ENCODE peak calls at places on chromosomes 11 and 22, in eight cellular contexts. N is WERI-Rb-1, Z is fibroblast of the aortic adventitia, C is dorsolateral prefrontal cortex, G is mammary epithelial cell, V is HFF-Myc, E is IMR-90, L is AG04449. O is an unnamed sample.

GRCh38 chr11:122711831-122712378 is 56.4 kb downstream of the UBASH3B start:
- DNase-seq in L (no peak), Z (peak), G (peak), C (no peak), V (no peak), E (no peak), N (no peak), O (no peak)

GRCh38 chr22:48760481-48761238 is 1067.0 kb downstream of the BRD1 start:
- DNase-seq in G (no peak), Z (no peak), V (no peak), L (no peak), N (peak), E (no peak), C (no peak), O (no peak)

GRCh38 chr22:49447837-49448236 is 379.8 kb downstream of the BRD1 start:
- DNase-seq in Z (no peak), G (no peak), N (no peak), E (no peak), V (no peak), C (no peak), L (no peak), O (no peak)

GRCh38 chr22:49793296-49793695 is 34.4 kb downstream of the BRD1 start:
- DNase-seq in C (no peak), G (no peak), N (no peak), E (no peak), L (no peak), V (no peak), Z (peak), O (no peak)

GRCh38 chr11:11786771-11787170 is 55.0 kb upstream of the USP47 start:
- DNase-seq in E (peak), C (no peak), G (no peak), N (peak), L (no peak), V (no peak), Z (peak), O (peak)

GRCh38 chr11:69443968-69444364 is 37.5 kb upstream of the LINC01488 start:
- DNase-seq in G (no peak), L (no peak), E (peak), Z (peak), C (no peak), V (no peak), N (no peak), O (peak)

GRCh38 chr22:46792061-46792796 is 29.8 kb downstream of the TBC1D22A start:
- DNase-seq in C (peak), V (no peak), E (no peak), L (no peak), Z (no peak), G (no peak), N (no peak), O (no peak)

GRCh38 chr22:24482586-24482985 is 12.5 kb upstream of the UPB1 start:
- DNase-seq in E (peak), L (no peak), Z (peak), G (peak), C (no peak), V (no peak), N (no peak), O (peak)

GRCh38 chr22:38238519-38239051 is 34.2 kb downstream of the TMEM184B start:
- DNase-seq in L (peak), G (no peak), Z (peak), E (peak), N (no peak), C (peak), V (no peak), O (no peak)

GRCh38 chr11:2911088-2912037 is 17.9 kb downstream of the PHLDA2 start:
- DNase-seq in Z (no peak), G (peak), L (no peak), C (no peak), E (no peak), N (peak), V (no peak), O (peak)

GRCh38 chr11:126317681-126318641 is 14.1 kb downstream of the DCPS start:
- DNase-seq in E (peak), G (peak), N (no peak), C (no peak), L (peak), V (peak), Z (peak), O (peak)

GRCh38 chr11:12862761-12863469 is 146.2 kb upstream of the RASSF10 start:
- DNase-seq in C (no peak), G (peak), L (peak), E (peak), V (peak), N (no peak), Z (peak), O (peak)

GRCh38 chr22:34696557-34696956 is 369.4 kb upstream of the ISX start:
- DNase-seq in Z (no peak), E (no peak), C (no peak), L (no peak), N (no peak), G (no peak), V (no peak), O (no peak)

GRCh38 chr11:31664129-31664528 is 147.0 kb downstream of the PAX6 start:
- DNase-seq in G (no peak), L (no peak), E (no peak), Z (no peak), N (no peak), C (no peak), V (no peak), O (no peak)

GRCh38 chr11:131408011-131408640 is 37.7 kb downstream of the NTM start:
- DNase-seq in G (peak), E (peak), C (peak), V (no peak), L (no peak), N (peak), Z (peak), O (peak)

GRCh38 chr11:108797578-108798100 is 132.8 kb downstream of the DDX10 start:
- DNase-seq in G (no peak), N (no peak), E (no peak), C (no peak), V (no peak), L (no peak), Z (no peak), O (no peak)

GRCh38 chr11:62536301-62536957 is 10.2 kb downstream of the AHNAK start:
- DNase-seq in V (no peak), C (no peak), L (no peak), Z (no peak), N (no peak), E (no peak), G (no peak), O (no peak)

GRCh38 chr22:40567626-40568328 is 68.7 kb downstream of the MRTFA start:
- DNase-seq in E (no peak), N (no peak), G (no peak), L (no peak), Z (no peak), C (no peak), V (no peak), O (no peak)

GRCh38 chr11:2837096-2837601 is 48.4 kb downstream of the CDKN1C start:
- DNase-seq in N (peak), C (no peak), V (no peak), L (no peak), G (no peak), E (peak), Z (peak), O (no peak)

GRCh38 chr22:22362311-22362710 is 117.7 kb downstream of the VPREB1 start:
- DNase-seq in L (no peak), N (no peak), E (no peak), Z (no peak), C (no peak), G (no peak), V (no peak), O (no peak)

GRCh38 chr11:113162590-113162961 is 151.8 kb upstream of the TTC12 start:
- DNase-seq in E (no peak), Z (peak), L (no peak), C (peak), V (no peak), N (peak), G (no peak), O (no peak)

GRCh38 chr11:103661991-103662390 is 374.4 kb upstream of the DDI1 start:
- DNase-seq in N (no peak), C (no peak), Z (no peak), E (no peak), L (no peak), G (no peak), V (no peak), O (no peak)

GRCh38 chr11:79199729-79200354 is 241.0 kb downstream of the TENM4 start:
- DNase-seq in Z (no peak), E (no peak), G (no peak), L (no peak), C (no peak), V (no peak), N (no peak), O (no peak)

GRCh38 chr22:19522190-19522880 is 1.9 kb downstream of the CLDN5 start:
- DNase-seq in E (no peak), Z (no peak), V (no peak), C (peak), G (no peak), L (no peak), N (peak), O (no peak)

GRCh38 chr22:29820941-29821789 is 16.9 kb downstream of the ASCC2 start:
- DNase-seq in C (peak), E (peak), N (no peak), V (peak), G (peak), Z (peak), L (peak), O (peak)

GRCh38 chr11:83558281-83558680 is 272.1 kb upstream of the CCDC90B start:
- DNase-seq in E (no peak), G (no peak), C (no peak), V (no peak), N (no peak), L (no peak), Z (no peak), O (no peak)

GRCh38 chr11:73320786-73321325 is 12.8 kb downstream of the ARHGEF17 start:
- DNase-seq in N (no peak), C (no peak), G (peak), V (no peak), L (no peak), E (peak), Z (peak), O (peak)

GRCh38 chr22:38218661-38219331 is 17.0 kb downstream of the MAFF start:
- DNase-seq in C (no peak), N (no peak), Z (peak), E (peak), G (peak), V (peak), L (peak), O (peak)

GRCh38 chr22:49297286-49297870 is 530.3 kb downstream of the BRD1 start:
- DNase-seq in C (no peak), L (no peak), N (no peak), Z (no peak), E (no peak), G (no peak), V (no peak), O (no peak)

GRCh38 chr22:45163417-45164216 is at the start of gene NUP50:
- DNase-seq in V (peak), Z (peak), C (peak), L (peak), E (peak), N (peak), G (peak), O (peak)
- TF ChIP-seq CTCF in V (no peak), Z (no peak), C (peak), L (peak), E (peak), N (peak), G (no peak), O (no peak)

GRCh38 chr11:35564246-35564595 is 38.8 kb upstream of the PAMR1 start:
- DNase-seq in G (no peak), L (no peak), V (no peak), N (no peak), C (no peak), Z (no peak), E (no peak), O (no peak)

GRCh38 chr11:35571703-35572102 is 46.3 kb upstream of the PAMR1 start:
- DNase-seq in Z (no peak), G (no peak), C (no peak), V (no peak), L (no peak), N (no peak), E (no peak), O (no peak)

GRCh38 chr11:35566885-35567284 is 41.5 kb upstream of the PAMR1 start:
- DNase-seq in C (no peak), V (no peak), L (no peak), Z (no peak), N (no peak), G (no peak), E (no peak), O (no peak)

GRCh38 chr11:35566161-35566560 is 40.7 kb upstream of the PAMR1 start:
- DNase-seq in N (no peak), L (no peak), G (no peak), Z (peak), C (no peak), E (no peak), V (no peak), O (no peak)

GRCh38 chr11:35567737-35568465 is 42.5 kb upstream of the PAMR1 start:
- DNase-seq in E (peak), G (peak), V (no peak), C (no peak), N (no peak), L (no peak), Z (no peak), O (peak)
- H3K4me3 ChIP-seq in E (no peak), G (no peak), V (no peak), C (no peak), N (no peak), L (no peak), Z (no peak), O (no peak)

GRCh38 chr11:43810929-43811596 is 69.6 kb upstream of the ALKBH3 start:
- DNase-seq in G (no peak), N (no peak), V (no peak), E (no peak), C (no peak), Z (peak), L (no peak), O (no peak)
- TF ChIP-seq CTCF in G (no peak), N (no peak), V (no peak), E (peak), C (peak), Z (peak), L (no peak), O (peak)

GRCh38 chr11:14358729-14359439 is at the start of gene RRAS2:
- DNase-seq in G (peak), C (no peak), Z (peak), L (no peak), N (peak), E (peak), V (no peak), O (peak)

GRCh38 chr11:14357843-14358728 is 897 bp downstream of the RRAS2 start:
- DNase-seq in E (peak), L (no peak), V (no peak), Z (peak), G (peak), N (peak), C (no peak), O (peak)

GRCh38 chr11:14359573-14360031 is 619 bp upstream of the RRAS2 start:
- DNase-seq in V (no peak), L (no peak), N (no peak), G (no peak), Z (no peak), E (peak), C (no peak), O (no peak)

GRCh38 chr11:14360976-14361375 is 2.0 kb upstream of the RRAS2 start:
- DNase-seq in E (no peak), C (no peak), L (no peak), Z (no peak), N (no peak), G (no peak), V (no peak), O (no peak)

DNA sequence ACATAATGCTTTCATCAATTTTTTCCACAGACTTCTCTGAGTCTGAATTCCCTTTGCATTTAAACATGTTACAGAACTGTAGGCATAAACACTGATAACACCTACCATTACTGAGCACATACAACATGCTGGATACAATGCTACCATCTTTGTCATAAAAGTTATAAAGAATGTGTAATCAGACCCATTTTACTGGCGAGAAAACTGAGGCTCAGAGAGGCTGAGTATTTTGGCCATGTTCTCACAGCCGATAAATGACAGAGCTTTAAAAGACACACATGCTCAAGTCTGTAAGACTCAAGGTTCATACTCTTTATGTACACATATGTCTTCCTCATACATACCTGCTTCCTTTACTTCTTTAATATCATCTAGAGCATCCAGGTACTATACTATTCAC is 2.6 kb downstream of the RRAS2 start:
- DNase-seq in E (no peak), V (no peak), N (no peak), C (no peak), Z (no peak), L (no peak), G (no peak), O (no peak)
- H3K4me3 ChIP-seq in E (no peak), V (no peak), N (no peak), C (no peak), Z (peak), L (no peak), G (no peak), O (no peak)

GRCh38 chr22:32444068-32444467 is 20.2 kb downstream of the BPIFC start:
- DNase-seq in Z (no peak), V (no peak), G (peak), C (no peak), N (peak), E (no peak), L (no peak), O (peak)
- TF ChIP-seq CTCF in Z (no peak), V (peak), G (peak), C (no peak), N (peak), E (no peak), L (no peak), O (peak)

GRCh38 chr22:42719656-42720262 is 911 bp downstream of the A4GALT start:
- DNase-seq in L (no peak), E (no peak), N (no peak), Z (no peak), C (no peak), V (no peak), G (no peak), O (peak)

GRCh38 chr22:42716649-42717127 is 4.0 kb downstream of the A4GALT start:
- DNase-seq in V (no peak), Z (no peak), N (no peak), L (no peak), C (no peak), G (no peak), E (no peak), O (no peak)

GRCh38 chr22:42719133-42719532 is 1.5 kb downstream of the A4GALT start:
- DNase-seq in V (no peak), G (no peak), L (no peak), E (no peak), N (no peak), Z (peak), C (no peak), O (peak)

GRCh38 chr22:42716221-42716620 is 4.4 kb downstream of the A4GALT start:
- DNase-seq in N (no peak), E (no peak), L (no peak), G (no peak), C (no peak), Z (no peak), V (no peak), O (no peak)

DNA sequence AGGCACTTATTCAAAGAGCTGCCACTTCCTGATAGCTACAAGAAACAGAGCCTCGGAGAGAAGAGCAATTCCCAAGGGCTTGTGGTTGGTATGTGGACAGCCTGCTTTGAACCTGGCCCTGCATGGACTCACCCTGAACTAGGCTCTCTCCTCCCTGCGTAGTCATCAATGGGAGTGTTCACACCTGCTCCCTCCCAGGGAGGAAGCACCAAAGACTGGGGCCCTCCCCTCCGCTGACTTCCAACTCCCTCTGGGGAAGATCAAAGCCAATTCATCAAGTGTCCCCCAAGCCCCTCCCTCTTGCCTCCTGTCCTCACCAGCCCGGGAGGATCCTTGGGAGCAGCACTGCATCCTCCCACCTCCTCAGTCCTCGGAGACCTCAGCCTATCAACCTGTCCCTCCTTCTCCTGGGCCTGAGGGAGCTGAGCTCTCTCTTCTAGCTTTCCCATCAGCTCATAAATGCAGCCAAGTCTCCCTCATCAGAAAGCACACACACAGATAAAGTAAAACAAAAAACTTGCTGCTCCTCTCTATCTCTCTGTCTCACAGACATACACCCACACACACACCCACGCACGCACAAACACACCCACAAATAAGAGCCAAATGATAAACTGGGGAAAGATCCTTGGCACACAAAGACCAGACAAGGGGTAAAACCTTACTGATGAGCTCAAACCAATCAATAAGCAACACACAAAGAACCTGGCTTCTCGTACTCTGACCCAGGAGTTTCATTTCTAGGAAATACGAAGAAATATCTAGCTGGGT is 3.3 kb downstream of the A4GALT start:
- DNase-seq in L (no peak), Z (peak), C (no peak), E (no peak), V (no peak), N (peak), G (peak), O (peak)
- H3K4me3 ChIP-seq in L (no peak), Z (peak), C (no peak), E (no peak), V (no peak), N (no peak), G (no peak), O (no peak)